ENCODE peak calls at places on chromosome 12, in four cellular contexts. U is mesenchymal stem cell, B is IMR-90, F is H9. M is an unnamed sample. For H3K9me3, the result is how much of the 10 kb centered on the place peaks cover.

GRCh38 chr12:50200507-50201273 is 33.5 kb upstream of the CERS5 start:
- DNase-seq in U (peak), F (no peak), B (peak), M (peak)

GRCh38 chr12:124904306-124905098 is 9.9 kb downstream of the UBC start:
- DNase-seq in U (peak), B (peak), F (peak), M (peak)

GRCh38 chr12:6224550-6224949 is 24.4 kb downstream of the CD9 start:
- DNase-seq in B (no peak), F (no peak), U (no peak), M (no peak)

GRCh38 chr12:12007713-12008231 is 63.0 kb upstream of the BCL2L14 start:
- DNase-seq in F (no peak), U (no peak), B (no peak), M (no peak)

GRCh38 chr12:71392521-71393145 is 47.0 kb upstream of the LGR5 start:
- DNase-seq in B (peak), U (peak), F (peak), M (peak)

GRCh38 chr12:42129595-42130204 is 15.0 kb downstream of the GXYLT1 start:
- DNase-seq in U (peak), F (no peak), B (peak), M (peak)

GRCh38 chr12:76337583-76337982 is 10.6 kb downstream of the BBS10 start:
- DNase-seq in B (peak), U (peak), F (no peak), M (no peak)

GRCh38 chr12:109621271-109621671 is 47.7 kb downstream of the MVK start:
- DNase-seq in F (no peak), B (no peak), U (no peak), M (no peak)

GRCh38 chr12:52225752-52226151 is 7.3 kb upstream of the KRT7 start:
- DNase-seq in B (no peak), F (no peak), U (no peak), M (no peak)

GRCh38 chr12:4809013-4809448 is 88.8 kb downstream of the GALNT8 start:
- DNase-seq in U (no peak), F (peak), B (no peak), M (no peak)

GRCh38 chr12:14950421-14950820 is 11.0 kb downstream of the ARHGDIB start:
- DNase-seq in U (no peak), F (no peak), B (no peak), M (no peak)

GRCh38 chr12:122988612-122989442 is 8.3 kb downstream of the ARL6IP4 start:
- DNase-seq in U (no peak), F (no peak), B (no peak), M (no peak)

GRCh38 chr12:123150804-123151678 is at the start of gene PITPNM2:
- DNase-seq in U (peak), F (no peak), B (peak), M (peak)

GRCh38 chr12:85182699-85183098 is 97.3 kb upstream of the ALX1 start:
- DNase-seq in B (no peak), F (no peak), U (no peak), M (no peak)

GRCh38 chr12:95805864-95806669 is 15.5 kb upstream of the NTN4 start:
- DNase-seq in U (peak), B (peak), F (no peak), M (peak)

GRCh38 chr12:6638305-6638704 is 2.5 kb upstream of the LPAR5 start:
- DNase-seq in F (no peak), B (no peak), U (no peak), M (no peak)

GRCh38 chr12:62859203-62859799 is 75.6 kb downstream of the PPM1H start:
- DNase-seq in U (no peak), B (no peak), F (no peak), M (no peak)

GRCh38 chr12:110677206-110677911 is 11.6 kb downstream of the HVCN1 start:
- DNase-seq in U (peak), F (no peak), B (no peak), M (no peak)

GRCh38 chr12:128829870-128830504 is 6.2 kb upstream of the SLC15A4 start:
- DNase-seq in B (no peak), U (no peak), F (no peak), M (peak)

GRCh38 chr12:49885118-49885517 is 18.6 kb downstream of the FAIM2 start:
- DNase-seq in U (no peak), B (no peak), F (peak), M (no peak)

GRCh38 chr12:48765753-48766162 is 23.1 kb downstream of the ADCY6 start:
- DNase-seq in U (peak), F (no peak), B (peak), M (no peak)

GRCh38 chr12:54522213-54522612 is 24.7 kb downstream of the NCKAP1L start:
- DNase-seq in U (no peak), F (no peak), B (no peak), M (peak)

GRCh38 chr12:56321027-56321426 is 5.2 kb upstream of the CNPY2 start:
- DNase-seq in F (no peak), U (peak), B (peak), M (peak)

GRCh38 chr12:1297639-1298038 is 296.7 kb downstream of the FBXL14 start:
- DNase-seq in B (peak), F (no peak), U (peak), M (no peak)

DNA sequence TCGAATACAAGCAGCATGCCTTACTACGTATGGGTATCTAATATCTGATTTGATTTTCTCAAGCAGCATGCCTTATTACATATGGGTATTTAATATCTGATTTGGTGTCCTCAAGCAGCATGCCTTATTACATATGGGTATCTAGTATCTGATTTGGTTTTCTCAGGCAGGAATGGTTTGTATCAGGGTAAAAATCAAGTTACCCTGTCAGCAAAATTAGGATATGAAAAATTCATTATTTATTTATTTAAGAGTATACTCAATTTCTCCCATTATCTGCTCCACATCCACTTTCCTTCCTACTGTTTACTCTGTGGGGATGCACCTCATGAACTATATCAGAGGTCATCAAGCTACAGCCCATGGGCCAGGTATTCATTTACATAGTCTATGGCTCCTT is 21.9 kb downstream of the ZNF891 start:
- DNase-seq in B (no peak), U (no peak), F (no peak), M (no peak)
- H3K9me3 ChIP-seq in B (half or more), U (half or more), F (half or more), M (under half)

GRCh38 chr12:59808317-59808910 is 212.6 kb downstream of the SLC16A7 start:
- DNase-seq in U (peak), B (peak), F (no peak), M (no peak)

GRCh38 chr12:59812716-59813115 is 216.9 kb downstream of the SLC16A7 start:
- DNase-seq in B (no peak), F (no peak), U (no peak), M (no peak)

DNA sequence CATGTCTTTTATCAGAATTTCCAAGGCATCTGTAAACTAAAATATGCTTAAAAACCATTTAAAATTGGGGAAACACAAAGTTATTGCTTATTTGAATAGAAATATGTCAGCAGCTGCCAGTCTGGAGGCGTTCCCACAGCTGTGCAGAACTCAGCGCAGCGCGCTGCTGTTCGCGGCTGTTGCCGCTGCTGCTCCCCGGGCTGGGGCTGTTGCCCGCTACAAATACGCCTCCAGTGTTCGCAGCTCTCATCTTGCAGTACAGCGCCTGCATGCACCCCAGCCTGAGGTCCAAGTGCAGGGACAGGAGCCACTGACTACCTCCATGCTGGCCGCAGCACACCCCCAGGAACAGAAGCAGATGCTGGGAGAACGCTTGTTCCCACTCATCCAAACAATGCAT is 216.2 kb downstream of the SLC16A7 start:
- DNase-seq in F (peak), U (no peak), B (no peak), M (no peak)
- H3K14ac ChIP-seq in F (no peak), U (no peak), B (no peak), M (no peak)

DNA sequence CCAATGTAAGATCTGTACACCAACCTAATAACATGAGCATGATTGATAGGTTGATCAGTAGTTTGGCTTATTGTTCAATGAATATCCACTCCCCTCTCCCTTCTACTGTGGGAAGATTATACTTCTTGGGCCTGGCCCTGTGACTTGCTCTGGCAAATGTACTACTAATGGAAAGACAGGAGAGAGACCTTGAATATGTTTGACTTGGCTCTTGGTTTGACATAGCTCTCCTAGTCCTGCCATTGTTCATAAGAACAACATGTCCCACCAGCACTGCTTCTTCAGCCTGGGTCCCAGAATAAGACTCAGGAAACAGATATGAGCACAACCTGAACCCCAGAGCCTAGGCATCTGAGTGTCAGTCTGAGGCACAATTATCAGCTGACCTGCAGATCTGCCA is 112.8 kb upstream of the RESF1 start:
- DNase-seq in B (no peak), F (no peak), U (no peak), M (no peak)
- H3K9me3 ChIP-seq in B (under half), F (under half), U (half or more), M (under half)

DNA sequence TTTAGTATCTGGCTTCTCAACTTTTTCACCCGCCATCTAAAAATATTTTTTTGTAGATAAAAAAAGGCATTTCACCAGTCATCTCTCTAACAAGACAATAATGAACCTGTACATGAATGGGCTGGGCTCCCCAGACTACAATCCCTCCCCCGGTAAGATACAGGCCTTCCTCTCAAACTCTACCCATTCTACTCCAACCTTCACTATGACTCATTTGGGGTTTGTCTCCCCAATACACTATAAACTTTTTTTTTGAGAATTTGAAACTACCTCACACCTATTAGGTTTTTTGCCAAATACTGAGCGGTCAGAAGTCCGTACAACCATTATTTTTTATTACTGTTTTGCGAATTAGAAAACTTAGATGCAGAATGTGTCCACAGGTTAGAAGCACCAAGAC is 784 bp downstream of the RPL6 start:
- DNase-seq in B (no peak), U (peak), F (no peak), M (no peak)
- H3K14ac ChIP-seq in B (peak), U (no peak), F (peak), M (no peak)

DNA sequence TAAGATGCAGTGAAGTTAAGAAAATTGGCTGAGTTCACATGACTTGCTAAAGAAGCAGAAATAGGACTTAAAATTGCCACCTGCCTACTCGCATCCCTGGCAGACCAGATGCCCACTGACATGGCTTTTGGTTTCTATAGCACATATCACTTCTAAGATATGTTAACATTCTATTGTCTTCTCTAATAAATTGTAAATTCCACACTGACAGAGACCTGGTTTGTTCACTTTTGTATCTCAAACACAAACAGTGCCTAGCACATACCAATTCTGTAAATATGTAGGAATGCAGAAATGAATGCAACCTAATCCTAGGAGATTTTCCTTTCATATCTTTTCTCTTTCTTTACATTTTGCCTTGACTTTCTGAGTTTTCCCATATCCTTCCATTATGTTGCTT is 1047.6 kb downstream of the AACS start:
- DNase-seq in F (no peak), B (no peak), U (no peak), M (peak)
- H3K9me3 ChIP-seq in F (under half), B (under half), U (under half), M (under half)

GRCh38 chr12:18432211-18432610 is 170.9 kb downstream of the PIK3C2G start:
- DNase-seq in U (no peak), F (no peak), B (no peak), M (no peak)
- H3K14ac ChIP-seq in U (no peak), F (no peak), B (no peak), M (no peak)